ENCODE peak calls at places on chromosomes 6 and 20, in seven cellular contexts. J, B, N, P, I, R and D are unnamed samples.

GRCh38 chr6:44960898-44961297 is 367.2 kb upstream of the RUNX2 start:
- DNase-seq in J (no peak), B (no peak), N (no peak), P (no peak), I (no peak), R (no peak), D (no peak)

GRCh38 chr20:59424976-59425375 is 124.6 kb downstream of the EDN3 start:
- DNase-seq in J (no peak), B (no peak), N (no peak), P (no peak), I (no peak), R (no peak), D (no peak)

GRCh38 chr20:22679197-22679596 is 94.8 kb upstream of the FOXA2 start:
- DNase-seq in J (no peak), B (no peak), N (no peak), P (no peak), I (no peak), R (no peak), D (no peak)

GRCh38 chr6:152750694-152751093 is at the start of gene VIP:
- DNase-seq in J (no peak), B (no peak), N (peak), P (peak), I (peak), R (peak), D (no peak)

GRCh38 chr6:155483858-155484257 is 28.2 kb upstream of the NOX3 start:
- DNase-seq in J (no peak), B (no peak), N (peak), P (no peak), I (no peak), R (no peak), D (no peak)

GRCh38 chr6:130810307-130811030 is 16.7 kb upstream of the SMLR1 start:
- DNase-seq in J (no peak), B (no peak), N (peak), P (no peak), I (no peak), R (no peak), D (no peak)

GRCh38 chr6:163782436-163783003 is 368.0 kb downstream of the QKI start:
- DNase-seq in J (no peak), B (no peak), N (no peak), P (no peak), I (peak), R (no peak), D (no peak)

GRCh38 chr6:76490456-76490855 is 418.0 kb upstream of the IMPG1 start:
- DNase-seq in J (no peak), B (no peak), N (no peak), P (peak), I (no peak), R (no peak), D (no peak)

GRCh38 chr6:89111933-89112332 is 5.9 kb downstream of the SRSF12 start:
- DNase-seq in J (peak), B (no peak), N (no peak), P (no peak), I (no peak), R (no peak), D (no peak)

GRCh38 chr6:107757910-107758309 is 66.2 kb downstream of the SCML4 start:
- DNase-seq in J (no peak), B (no peak), N (no peak), P (no peak), I (no peak), R (no peak), D (no peak)

GRCh38 chr6:131640576-131640975 is 3.5 kb downstream of the ENPP3 start:
- DNase-seq in J (no peak), B (no peak), N (no peak), P (no peak), I (no peak), R (no peak), D (no peak)

GRCh38 chr20:39264506-39265172 is 302.5 kb downstream of the DHX35 start:
- DNase-seq in J (peak), B (peak), N (peak), P (peak), I (peak), R (peak), D (peak)

GRCh38 chr6:48068326-48069191 is 42.4 kb downstream of the PTCHD4 start:
- DNase-seq in J (peak), B (no peak), N (peak), P (no peak), I (peak), R (no peak), D (no peak)

GRCh38 chr6:159254186-159254585 is 85.0 kb downstream of the FNDC1 start:
- DNase-seq in J (no peak), B (no peak), N (peak), P (no peak), I (no peak), R (no peak), D (no peak)

GRCh38 chr6:43250992-43251373 is 7.7 kb downstream of the TTBK1 start:
- DNase-seq in J (no peak), B (no peak), N (no peak), P (no peak), I (no peak), R (no peak), D (no peak)

GRCh38 chr20:33444797-33445560 is 1.4 kb upstream of the SNTA1 start:
- DNase-seq in J (peak), B (no peak), N (no peak), P (peak), I (peak), R (peak), D (peak)

GRCh38 chr6:149636116-149636515 is 12.4 kb downstream of the KATNA1 start:
- DNase-seq in J (no peak), B (no peak), N (no peak), P (peak), I (peak), R (no peak), D (no peak)

GRCh38 chr6:55433446-55434130 is 106.3 kb downstream of the GFRAL start:
- DNase-seq in J (no peak), B (no peak), N (no peak), P (peak), I (peak), R (no peak), D (no peak)

GRCh38 chr20:46752639-46753235 is 43.3 kb downstream of the SLC2A10 start:
- DNase-seq in J (no peak), B (peak), N (peak), P (no peak), I (peak), R (peak), D (peak)

GRCh38 chr6:35038076-35038475 is 103.1 kb downstream of the TCP11 start:
- DNase-seq in J (no peak), B (no peak), N (peak), P (peak), I (peak), R (no peak), D (no peak)

GRCh38 chr6:169789146-169789943 is 37.9 kb downstream of the ERMARD start:
- DNase-seq in J (no peak), B (no peak), N (no peak), P (no peak), I (peak), R (no peak), D (no peak)

GRCh38 chr6:144544266-144544830 is 259.2 kb downstream of the UTRN start:
- DNase-seq in J (peak), B (no peak), N (no peak), P (no peak), I (no peak), R (no peak), D (no peak)

GRCh38 chr6:159169557-159170332 is 545 bp downstream of the FNDC1 start:
- DNase-seq in J (peak), B (no peak), N (peak), P (no peak), I (peak), R (no peak), D (no peak)

GRCh38 chr6:40599580-40599979 is 12.4 kb upstream of the LRFN2 start:
- DNase-seq in J (no peak), B (no peak), N (peak), P (no peak), I (no peak), R (no peak), D (no peak)

GRCh38 chr6:112906737-112907136 is 559.6 kb downstream of the RFPL4B start:
- DNase-seq in J (no peak), B (no peak), N (peak), P (no peak), I (no peak), R (no peak), D (no peak)

GRCh38 chr6:16690244-16691142 is 70.8 kb downstream of the ATXN1 start:
- DNase-seq in J (no peak), B (no peak), N (no peak), P (peak), I (no peak), R (no peak), D (no peak)

GRCh38 chr6:29926795-29927427 is 15.4 kb upstream of the HLA-A start:
- DNase-seq in J (peak), B (peak), N (peak), P (no peak), I (no peak), R (peak), D (peak)

GRCh38 chr6:43226192-43226851 is 3.0 kb downstream of the DNPH1 start:
- DNase-seq in J (no peak), B (no peak), N (no peak), P (no peak), I (no peak), R (no peak), D (no peak)

GRCh38 chr6:64520050-64520449 is 884.4 kb downstream of the PHF3 start:
- DNase-seq in J (peak), B (no peak), N (peak), P (peak), I (peak), R (no peak), D (no peak)

GRCh38 chr6:135301304-135301703 is 120.2 kb downstream of the MYB start:
- DNase-seq in J (no peak), B (no peak), N (no peak), P (no peak), I (no peak), R (no peak), D (no peak)

GRCh38 chr20:32968833-32969241 is 35.4 kb downstream of the SUN5 start:
- DNase-seq in J (peak), B (no peak), N (no peak), P (no peak), I (no peak), R (no peak), D (peak)